ENCODE peak calls at places on chromosomes 13 and 19, in seven cellular contexts. One of them, this sample, is unnamed.

GRCh38 chr13:19981685-19982238 is 23.2 kb downstream of the ZMYM2 start:
- DNase-seq in A549: no peak
- DNase-seq in SJSA1: no peak
- DNase-seq in cardiac muscle cell: no peak
- DNase-seq in uterus: no peak
- DNase-seq in GM12878: no peak
- DNase-seq in A673: no peak
- DNase-seq in this sample: no peak

GRCh38 chr13:43058318-43058674 is 34.9 kb downstream of the DNAJC15 start:
- DNase-seq in A549: peak; percentile 16
- DNase-seq in SJSA1: peak; percentile 94
- DNase-seq in cardiac muscle cell: no peak
- DNase-seq in uterus: no peak
- DNase-seq in GM12878: no peak
- DNase-seq in A673: peak; percentile 72
- DNase-seq in this sample: no peak

GRCh38 chr19:49387936-49388372 is at the start of gene KASH5:
- DNase-seq in A549: peak; percentile 53
- DNase-seq in SJSA1: no peak
- DNase-seq in cardiac muscle cell: no peak
- DNase-seq in uterus: peak; percentile 69
- DNase-seq in GM12878: no peak
- DNase-seq in A673: no peak
- DNase-seq in this sample: peak; percentile 89

GRCh38 chr19:40539070-40539469 is 37.6 kb upstream of the SHKBP1 start:
- DNase-seq in A549: no peak
- DNase-seq in SJSA1: no peak
- DNase-seq in cardiac muscle cell: no peak
- DNase-seq in uterus: no peak
- DNase-seq in GM12878: no peak
- DNase-seq in A673: no peak
- DNase-seq in this sample: no peak

GRCh38 chr19:40827386-40828247 is 22.6 kb downstream of the CYP2A6 start:
- DNase-seq in A549: no peak
- DNase-seq in SJSA1: no peak
- DNase-seq in cardiac muscle cell: no peak
- DNase-seq in uterus: no peak
- DNase-seq in GM12878: no peak
- DNase-seq in A673: no peak
- DNase-seq in this sample: no peak

GRCh38 chr19:48319647-48320537 is 5.5 kb upstream of the EMP3 start:
- DNase-seq in A549: peak; percentile 89
- DNase-seq in SJSA1: peak; percentile 93
- DNase-seq in cardiac muscle cell: peak; percentile 91
- DNase-seq in uterus: peak; percentile 75
- DNase-seq in GM12878: no peak
- DNase-seq in A673: peak; percentile 89
- DNase-seq in this sample: peak; percentile 54

GRCh38 chr13:46149272-46150133 is 32.5 kb downstream of the LCP1 start:
- DNase-seq in A549: no peak
- DNase-seq in SJSA1: no peak
- DNase-seq in cardiac muscle cell: no peak
- DNase-seq in uterus: no peak
- DNase-seq in GM12878: no peak
- DNase-seq in A673: peak; percentile 94
- DNase-seq in this sample: peak; percentile 39

GRCh38 chr13:66578305-66578704 is 651.8 kb downstream of the PCDH9 start:
- DNase-seq in A549: no peak
- DNase-seq in SJSA1: no peak
- DNase-seq in cardiac muscle cell: no peak
- DNase-seq in uterus: no peak
- DNase-seq in GM12878: no peak
- DNase-seq in A673: no peak
- DNase-seq in this sample: no peak

GRCh38 chr19:10603873-10604459 is 16.9 kb upstream of the AP1M2 start:
- DNase-seq in A549: no peak
- DNase-seq in SJSA1: peak; percentile 60
- DNase-seq in cardiac muscle cell: no peak
- DNase-seq in uterus: no peak
- DNase-seq in GM12878: peak; percentile 70
- DNase-seq in A673: no peak
- DNase-seq in this sample: no peak

GRCh38 chr19:40150170-40150569 is 41.1 kb upstream of the MAP3K10 start:
- DNase-seq in A549: no peak
- DNase-seq in SJSA1: peak; percentile 16
- DNase-seq in cardiac muscle cell: no peak
- DNase-seq in uterus: no peak
- DNase-seq in GM12878: no peak
- DNase-seq in A673: no peak
- DNase-seq in this sample: no peak

GRCh38 chr19:16306728-16307402 is 17.8 kb upstream of the KLF2 start:
- DNase-seq in A549: no peak
- DNase-seq in SJSA1: no peak
- DNase-seq in cardiac muscle cell: no peak
- DNase-seq in uterus: no peak
- DNase-seq in GM12878: no peak
- DNase-seq in A673: no peak
- DNase-seq in this sample: no peak

GRCh38 chr19:939922-940321 is 14.1 kb downstream of the ARID3A start:
- DNase-seq in A549: no peak
- DNase-seq in SJSA1: no peak
- DNase-seq in cardiac muscle cell: no peak
- DNase-seq in uterus: no peak
- DNase-seq in GM12878: no peak
- DNase-seq in A673: no peak
- DNase-seq in this sample: no peak
- H3K27ac ChIP-seq in A549: no peak overlapping the region
- H3K27ac ChIP-seq in SJSA1: no peak overlapping the region
- H3K27ac ChIP-seq in cardiac muscle cell: peak overlapping the region; percentile 43
- H3K27ac ChIP-seq in uterus: no peak overlapping the region
- H3K27ac ChIP-seq in GM12878: peak overlapping the region; percentile 58
- H3K27ac ChIP-seq in A673: peak overlapping the region; percentile 41
- H3K27ac ChIP-seq in this sample: no peak overlapping the region

DNA sequence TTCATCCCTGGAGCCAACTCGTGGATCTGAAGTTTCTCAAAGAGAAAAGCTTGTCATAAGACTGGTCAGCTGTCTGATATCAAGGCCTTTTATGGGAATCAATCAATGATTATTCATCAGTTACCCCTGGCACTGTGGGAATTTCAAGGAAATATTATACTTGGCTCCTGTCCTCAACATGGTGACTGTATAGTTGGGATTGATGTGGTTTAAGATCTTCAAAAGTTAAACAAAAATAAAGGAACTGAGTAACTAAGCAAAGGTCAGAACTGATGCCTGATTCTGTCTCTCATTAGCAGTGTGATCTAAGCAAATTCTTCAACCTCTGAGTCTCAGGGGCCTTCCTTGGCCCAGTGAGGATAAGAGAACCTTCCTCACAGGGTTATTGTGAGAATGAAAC is 22.2 kb upstream of the SERPINE3 start:
- DNase-seq in A549: no peak
- DNase-seq in SJSA1: no peak
- DNase-seq in cardiac muscle cell: no peak
- DNase-seq in uterus: no peak
- DNase-seq in GM12878: no peak
- DNase-seq in A673: no peak
- DNase-seq in this sample: no peak
- H3K27ac ChIP-seq in A549: no peak overlapping the region
- H3K27ac ChIP-seq in SJSA1: no peak overlapping the region
- H3K27ac ChIP-seq in cardiac muscle cell: no peak overlapping the region
- H3K27ac ChIP-seq in uterus: no peak overlapping the region
- H3K27ac ChIP-seq in GM12878: no peak overlapping the region
- H3K27ac ChIP-seq in A673: no peak overlapping the region
- H3K27ac ChIP-seq in this sample: no peak overlapping the region

GRCh38 chr19:28387507-28387906 is 825.4 kb downstream of the UQCRFS1 start:
- DNase-seq in A549: no peak
- DNase-seq in SJSA1: no peak
- DNase-seq in cardiac muscle cell: no peak
- DNase-seq in uterus: no peak
- DNase-seq in GM12878: no peak
- DNase-seq in A673: no peak
- DNase-seq in this sample: no peak

GRCh38 chr19:28388988-28389387 is 824.0 kb downstream of the UQCRFS1 start:
- DNase-seq in A549: no peak
- DNase-seq in SJSA1: no peak
- DNase-seq in cardiac muscle cell: no peak
- DNase-seq in uterus: no peak
- DNase-seq in GM12878: no peak
- DNase-seq in A673: no peak
- DNase-seq in this sample: peak; percentile 82

GRCh38 chr19:28386080-28386869 is 826.7 kb downstream of the UQCRFS1 start:
- DNase-seq in A549: no peak
- DNase-seq in SJSA1: no peak
- DNase-seq in cardiac muscle cell: no peak
- DNase-seq in uterus: no peak
- DNase-seq in GM12878: no peak
- DNase-seq in A673: no peak
- DNase-seq in this sample: no peak
- H3K27ac ChIP-seq in A549: no peak overlapping the region
- H3K27ac ChIP-seq in SJSA1: no peak overlapping the region
- H3K27ac ChIP-seq in cardiac muscle cell: no peak overlapping the region
- H3K27ac ChIP-seq in uterus: no peak overlapping the region
- H3K27ac ChIP-seq in GM12878: no peak overlapping the region
- H3K27ac ChIP-seq in A673: no peak overlapping the region
- H3K27ac ChIP-seq in this sample: no peak overlapping the region

DNA sequence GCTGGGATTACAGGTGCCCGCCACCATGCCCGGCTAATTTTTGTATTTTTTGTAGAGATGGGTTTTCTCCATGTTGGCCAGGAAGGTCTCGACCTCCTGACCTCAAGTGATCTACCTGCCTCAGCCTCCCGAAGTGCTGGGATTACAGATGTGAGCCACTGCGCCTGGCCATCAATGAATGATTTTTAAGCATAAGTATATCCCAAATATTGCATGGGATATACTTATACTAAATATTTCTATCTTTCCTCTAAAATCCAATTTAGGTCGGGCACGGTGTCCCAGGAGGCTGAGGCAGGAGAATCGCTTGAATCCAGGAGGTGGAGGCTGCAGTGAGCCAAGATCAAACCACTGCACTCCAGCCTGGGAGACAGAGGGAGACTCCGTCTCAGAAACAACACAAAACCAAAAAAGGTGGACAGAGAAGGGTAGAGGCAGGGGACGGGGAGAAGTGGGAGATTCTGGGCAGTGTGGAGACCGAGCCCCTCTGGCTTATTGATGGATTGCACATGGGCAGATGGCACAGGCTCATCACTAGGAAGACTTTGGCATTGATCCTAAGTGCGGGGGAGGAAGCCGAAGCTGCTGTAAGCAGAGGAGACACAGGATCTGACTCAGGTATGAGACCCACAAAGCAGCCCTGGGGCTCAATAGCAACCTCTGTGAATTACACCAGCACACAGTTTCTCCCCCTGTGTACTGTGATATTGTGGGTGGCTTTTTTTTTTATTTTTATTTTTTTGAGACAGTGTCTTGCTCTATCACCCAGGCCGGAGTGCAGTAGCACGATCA is 13.5 kb downstream of the ARRDC5 start:
- DNase-seq in A549: no peak
- DNase-seq in SJSA1: no peak
- DNase-seq in cardiac muscle cell: no peak
- DNase-seq in uterus: no peak
- DNase-seq in GM12878: no peak
- DNase-seq in A673: no peak
- DNase-seq in this sample: no peak
- H3K27ac ChIP-seq in A549: no peak overlapping the region
- H3K27ac ChIP-seq in SJSA1: no peak overlapping the region
- H3K27ac ChIP-seq in cardiac muscle cell: no peak overlapping the region
- H3K27ac ChIP-seq in uterus: no peak overlapping the region
- H3K27ac ChIP-seq in GM12878: no peak overlapping the region
- H3K27ac ChIP-seq in A673: no peak overlapping the region
- H3K27ac ChIP-seq in this sample: no peak overlapping the region

GRCh38 chr13:21012211-21012610 is 49.2 kb downstream of the LATS2 start:
- DNase-seq in A549: no peak
- DNase-seq in SJSA1: peak; percentile 40
- DNase-seq in cardiac muscle cell: no peak
- DNase-seq in uterus: no peak
- DNase-seq in GM12878: no peak
- DNase-seq in A673: no peak
- DNase-seq in this sample: no peak

GRCh38 chr13:21014666-21015170 is 46.7 kb downstream of the LATS2 start:
- DNase-seq in A549: no peak
- DNase-seq in SJSA1: peak; percentile 67
- DNase-seq in cardiac muscle cell: no peak
- DNase-seq in uterus: peak; percentile 43
- DNase-seq in GM12878: no peak
- DNase-seq in A673: no peak
- DNase-seq in this sample: no peak

GRCh38 chr13:21014139-21014665 is 47.2 kb downstream of the LATS2 start:
- DNase-seq in A549: no peak
- DNase-seq in SJSA1: no peak
- DNase-seq in cardiac muscle cell: no peak
- DNase-seq in uterus: no peak
- DNase-seq in GM12878: no peak
- DNase-seq in A673: no peak
- DNase-seq in this sample: no peak

GRCh38 chr13:21012841-21013681 is 48.3 kb downstream of the LATS2 start:
- DNase-seq in A549: no peak
- DNase-seq in SJSA1: peak; percentile 10
- DNase-seq in cardiac muscle cell: no peak
- DNase-seq in uterus: no peak
- DNase-seq in GM12878: no peak
- DNase-seq in A673: no peak
- DNase-seq in this sample: no peak

GRCh38 chr13:21013682-21014038 is 47.7 kb downstream of the LATS2 start:
- DNase-seq in A549: no peak
- DNase-seq in SJSA1: no peak
- DNase-seq in cardiac muscle cell: no peak
- DNase-seq in uterus: no peak
- DNase-seq in GM12878: no peak
- DNase-seq in A673: no peak
- DNase-seq in this sample: no peak
- H3K27ac ChIP-seq in A549: no peak overlapping the region
- H3K27ac ChIP-seq in SJSA1: peak overlapping the region; percentile 39
- H3K27ac ChIP-seq in cardiac muscle cell: no peak overlapping the region
- H3K27ac ChIP-seq in uterus: peak overlapping the region; percentile 78
- H3K27ac ChIP-seq in GM12878: no peak overlapping the region
- H3K27ac ChIP-seq in A673: no peak overlapping the region
- H3K27ac ChIP-seq in this sample: no peak overlapping the region